ENCODE peak calls at places on chromosomes 1 and 21, in five cellular contexts. G is small intestine; M is CD4-positive, alpha-beta T cell; R is aorta; L is GM23248. B is an unnamed sample.

GRCh38 chr1:12644237-12644636 is 352 bp downstream of the AADACL4 start:
- DNase-seq in M (no peak), R (no peak), G (no peak), L (no peak), B (no peak)

GRCh38 chr1:156155760-156156495 is 2.5 kb downstream of the SEMA4A start:
- DNase-seq in M (no peak), R (no peak), L (no peak), G (no peak), B (no peak)

GRCh38 chr1:34984435-34985062 is 598 bp downstream of the TMEM35B start:
- DNase-seq in R (peak), M (no peak), L (peak), G (peak), B (no peak)

GRCh38 chr21:43979654-43980053 is 32.5 kb upstream of the TRAPPC10 start:
- DNase-seq in M (no peak), R (no peak), L (no peak), G (no peak), B (no peak)

GRCh38 chr1:27166351-27166802 is 11.5 kb upstream of the SLC9A1 start:
- DNase-seq in M (no peak), L (peak), G (no peak), R (no peak), B (no peak)

GRCh38 chr1:232915212-232915611 is 35.2 kb upstream of the NTPCR start:
- DNase-seq in M (no peak), G (no peak), R (no peak), L (no peak), B (no peak)

GRCh38 chr1:55214214-55214902 is 806 bp downstream of the USP24 start:
- DNase-seq in M (peak), G (peak), L (peak), R (peak), B (no peak)

GRCh38 chr1:110155878-110156522 is 5.7 kb downstream of the SLC6A17 start:
- DNase-seq in R (peak), M (peak), G (peak), L (peak), B (no peak)

GRCh38 chr1:178541829-178542553 is 29.1 kb downstream of the TEX35 start:
- DNase-seq in L (peak), R (peak), G (peak), M (peak), B (peak)

GRCh38 chr1:119733754-119734153 is 22.0 kb downstream of the PHGDH start:
- DNase-seq in R (no peak), M (no peak), G (no peak), L (no peak), B (no peak)

GRCh38 chr1:220527279-220528048 is 472 bp upstream of the MARK1 start:
- DNase-seq in M (no peak), R (peak), L (peak), G (peak), B (peak)

GRCh38 chr1:219938706-219939105 is 10.3 kb upstream of the SLC30A10 start:
- DNase-seq in M (no peak), G (peak), L (peak), R (no peak), B (no peak)

GRCh38 chr1:93427656-93428055 is 20.3 kb upstream of the FNBP1L start:
- DNase-seq in G (no peak), L (no peak), R (no peak), M (no peak), B (no peak)

GRCh38 chr1:1250828-1251284 is 4.3 kb upstream of the C1QTNF12 start:
- DNase-seq in L (no peak), G (no peak), R (no peak), M (peak), B (no peak)

GRCh38 chr1:77459881-77460280 is 178.1 kb downstream of the AK5 start:
- DNase-seq in R (no peak), L (peak), G (peak), M (no peak), B (no peak)

GRCh38 chr1:53176452-53177344 is 19.9 kb upstream of the CPT2 start:
- DNase-seq in M (no peak), G (peak), L (peak), R (no peak), B (no peak)

GRCh38 chr1:81424056-81424455 is 376.7 kb upstream of the ADGRL2 start:
- DNase-seq in M (no peak), R (no peak), G (no peak), L (peak), B (no peak)

GRCh38 chr1:235024045-235024439 is 104.6 kb downstream of the TOMM20 start:
- DNase-seq in R (no peak), L (no peak), M (no peak), G (no peak), B (no peak)

GRCh38 chr1:4172659-4173599 is 272.9 kb upstream of the C1orf174 start:
- DNase-seq in M (no peak), R (no peak), L (no peak), G (no peak), B (no peak)

GRCh38 chr1:113027449-113027848 is 45.5 kb upstream of the LRIG2 start:
- DNase-seq in G (no peak), M (no peak), L (no peak), R (no peak), B (no peak)

GRCh38 chr1:59730759-59731478 is 83.8 kb upstream of the HOOK1 start:
- DNase-seq in G (peak), R (peak), M (no peak), L (peak), B (no peak)

GRCh38 chr1:10280442-10281350 is 70.3 kb downstream of the KIF1B start:
- DNase-seq in R (no peak), L (peak), G (no peak), M (no peak), B (no peak)

GRCh38 chr1:208211901-208212843 is 32.0 kb downstream of the PLXNA2 start:
- DNase-seq in G (no peak), M (no peak), R (no peak), L (peak), B (peak)

GRCh38 chr1:6930901-6931300 is 145.6 kb downstream of the CAMTA1 start:
- DNase-seq in L (no peak), G (no peak), M (no peak), R (no peak), B (no peak)
- H3K27ac ChIP-seq in L (no peak), G (no peak), M (no peak), R (no peak), B (no peak)

DNA sequence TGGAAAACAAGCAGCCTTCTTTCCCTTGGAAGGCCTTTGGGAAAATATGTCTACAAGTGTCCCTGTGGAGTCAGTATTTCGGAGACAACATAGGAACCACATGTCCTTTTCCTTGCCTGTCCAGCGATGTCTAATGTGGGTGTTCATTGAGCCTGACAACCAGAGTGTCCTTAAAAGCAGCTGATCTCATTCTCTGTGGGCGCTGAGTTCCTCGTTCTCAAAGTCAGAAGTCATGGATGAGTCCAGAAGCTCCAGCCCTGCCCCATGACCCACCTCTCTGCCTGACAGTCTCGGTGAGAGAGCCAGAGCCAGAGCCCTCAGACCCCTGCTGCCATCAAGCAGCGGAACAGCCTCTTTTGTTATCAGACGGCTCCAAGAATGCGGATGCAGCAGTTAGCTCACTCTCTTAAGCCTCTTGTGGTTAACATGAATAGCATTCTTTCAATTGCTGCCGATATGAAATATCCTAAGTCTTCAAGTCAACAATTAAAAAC is 329.2 kb downstream of the TGFB2 start:
- DNase-seq in M (no peak), R (peak), G (no peak), L (peak), B (no peak)
- H3K27ac ChIP-seq in M (no peak), R (no peak), G (no peak), L (no peak), B (no peak)

DNA sequence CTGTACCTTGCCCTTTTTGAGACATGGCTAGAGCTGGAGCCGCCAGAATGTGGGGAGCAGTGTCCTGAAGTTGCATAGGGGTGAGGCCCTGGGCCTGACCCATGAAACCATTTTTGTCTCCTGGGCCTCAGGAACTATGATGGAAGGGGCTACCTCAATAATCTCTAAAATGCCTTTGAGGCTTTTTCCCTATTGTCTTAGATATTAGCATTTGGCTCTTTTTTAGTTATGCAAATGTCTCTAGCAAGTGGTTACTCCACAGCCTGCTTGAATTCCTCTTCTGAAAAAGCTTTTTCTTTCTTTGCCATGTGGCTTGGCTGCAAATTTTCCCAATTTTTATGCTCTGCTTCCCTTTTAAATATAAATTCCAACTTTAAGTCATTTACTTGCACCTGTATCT is 92.1 kb upstream of the ARTN start:
- DNase-seq in L (no peak), M (no peak), G (peak), R (no peak), B (no peak)
- H3K27ac ChIP-seq in L (no peak), M (no peak), G (no peak), R (no peak), B (no peak)

GRCh38 chr1:14525262-14525661 is 73.2 kb upstream of the KAZN start:
- DNase-seq in L (no peak), G (no peak), M (no peak), R (no peak), B (no peak)
- H3K27ac ChIP-seq in L (no peak), G (no peak), M (no peak), R (no peak), B (no peak)

GRCh38 chr21:36708512-36709029 is 9.7 kb downstream of the SIM2 start:
- DNase-seq in R (peak), M (no peak), L (no peak), G (no peak), B (no peak)

GRCh38 chr21:36709030-36709867 is 10.3 kb downstream of the SIM2 start:
- DNase-seq in G (no peak), L (no peak), M (no peak), R (peak), B (no peak)

GRCh38 chr21:36707763-36708511 is 9.0 kb downstream of the SIM2 start:
- DNase-seq in G (no peak), L (no peak), R (peak), M (no peak), B (no peak)

GRCh38 chr21:36710729-36711048 is 11.8 kb downstream of the SIM2 start:
- DNase-seq in L (no peak), R (peak), M (no peak), G (peak), B (no peak)

DNA sequence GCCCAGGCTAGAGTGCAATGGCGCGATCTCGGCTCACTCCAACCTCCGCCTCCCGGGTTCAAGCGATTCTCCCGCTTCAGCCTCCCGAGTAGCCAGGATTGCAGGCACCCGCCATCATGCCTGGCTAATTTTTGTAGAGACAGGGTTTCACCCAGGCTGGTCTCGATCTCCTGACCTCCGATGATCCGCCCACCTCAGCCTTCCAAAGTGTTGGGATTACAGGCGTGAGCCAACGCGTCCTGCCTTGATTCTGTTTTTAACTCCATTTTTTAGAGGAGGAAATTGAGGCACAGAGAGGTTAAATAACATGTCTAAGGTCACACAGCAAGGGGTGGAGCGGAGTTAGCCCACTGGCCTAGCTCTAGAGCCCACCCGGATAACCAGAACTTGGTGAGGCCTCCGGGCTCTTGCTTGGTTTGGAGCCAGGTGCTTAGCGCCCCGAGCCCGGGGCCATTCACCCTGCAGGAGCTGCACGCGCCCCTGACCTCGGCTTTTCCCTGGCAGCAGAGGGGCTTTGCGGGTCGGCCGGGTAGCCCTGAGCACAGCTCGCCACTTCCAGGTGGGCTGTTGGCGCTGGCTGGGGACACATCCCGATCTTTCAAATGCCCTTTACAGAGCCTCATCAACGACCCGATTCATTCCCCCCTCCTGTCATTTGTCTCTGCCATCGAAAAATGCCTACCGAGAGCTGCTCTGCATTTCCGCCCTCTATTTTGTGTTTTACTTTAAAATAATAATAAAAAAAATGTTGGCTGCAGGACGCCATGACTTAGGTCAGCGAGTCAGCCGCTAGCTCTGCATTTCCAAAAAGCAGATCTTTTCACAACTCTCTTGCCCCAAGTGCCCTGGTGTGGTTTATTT is 11.2 kb downstream of the SIM2 start:
- DNase-seq in R (peak), G (no peak), M (no peak), L (no peak), B (no peak)
- H3K27ac ChIP-seq in R (no peak), G (no peak), M (no peak), L (no peak), B (no peak)

GRCh38 chr1:228358039-228358763 is 48.4 kb downstream of the TRIM11 start:
- DNase-seq in M (no peak), G (no peak), R (no peak), L (peak), B (no peak)

GRCh38 chr1:228360533-228361313 is 45.9 kb downstream of the TRIM11 start:
- DNase-seq in L (no peak), G (no peak), M (no peak), R (peak), B (no peak)

GRCh38 chr1:228361314-228362140 is 45.1 kb downstream of the TRIM11 start:
- DNase-seq in M (no peak), G (no peak), L (no peak), R (peak), B (no peak)

GRCh38 chr1:228359613-228360532 is 46.8 kb downstream of the TRIM11 start:
- DNase-seq in L (no peak), R (peak), M (no peak), G (no peak), B (no peak)

DNA sequence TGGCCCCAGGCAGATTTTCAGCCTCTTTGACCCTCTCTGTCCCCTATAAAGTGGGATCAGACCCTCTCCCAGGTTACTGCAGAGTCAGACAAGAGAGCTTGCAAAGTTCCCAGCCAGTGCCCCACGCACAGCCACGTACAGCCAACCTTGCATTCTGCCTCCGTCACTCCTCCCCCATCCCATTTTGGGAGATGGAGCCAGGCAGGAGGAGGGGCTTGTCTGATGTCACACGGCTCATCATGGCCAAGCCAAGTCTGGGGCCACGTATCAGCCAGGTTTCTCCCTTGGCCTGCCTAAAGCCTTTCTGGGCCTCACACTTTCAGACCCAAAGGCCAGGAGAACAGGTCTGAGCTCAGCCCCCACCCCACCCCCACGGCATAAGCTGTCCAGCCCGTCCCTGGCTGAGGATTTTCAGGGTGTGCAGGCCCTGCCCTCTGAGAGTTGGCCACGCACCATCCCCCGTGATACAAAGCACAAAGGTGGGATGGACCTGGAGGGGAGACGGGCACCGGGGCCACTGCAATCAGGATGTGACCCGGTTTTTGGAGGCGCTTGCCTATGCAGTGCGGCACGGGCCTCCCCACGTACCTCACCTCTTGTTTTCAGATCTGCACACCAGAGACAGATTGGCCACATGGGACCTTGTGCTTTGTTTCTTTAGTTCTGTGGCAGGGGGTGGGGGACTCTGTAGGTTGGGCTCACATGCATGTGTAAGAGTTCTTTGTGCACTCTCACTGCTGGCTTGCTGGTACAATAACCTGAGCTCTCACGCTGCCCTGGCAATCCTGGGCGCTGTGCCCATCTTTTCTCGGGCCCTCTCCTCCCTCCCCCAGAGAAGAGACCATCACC is 47.6 kb downstream of the TRIM11 start:
- DNase-seq in R (no peak), L (no peak), G (no peak), M (no peak), B (no peak)
- H3K27ac ChIP-seq in R (no peak), L (no peak), G (no peak), M (no peak), B (no peak)

DNA sequence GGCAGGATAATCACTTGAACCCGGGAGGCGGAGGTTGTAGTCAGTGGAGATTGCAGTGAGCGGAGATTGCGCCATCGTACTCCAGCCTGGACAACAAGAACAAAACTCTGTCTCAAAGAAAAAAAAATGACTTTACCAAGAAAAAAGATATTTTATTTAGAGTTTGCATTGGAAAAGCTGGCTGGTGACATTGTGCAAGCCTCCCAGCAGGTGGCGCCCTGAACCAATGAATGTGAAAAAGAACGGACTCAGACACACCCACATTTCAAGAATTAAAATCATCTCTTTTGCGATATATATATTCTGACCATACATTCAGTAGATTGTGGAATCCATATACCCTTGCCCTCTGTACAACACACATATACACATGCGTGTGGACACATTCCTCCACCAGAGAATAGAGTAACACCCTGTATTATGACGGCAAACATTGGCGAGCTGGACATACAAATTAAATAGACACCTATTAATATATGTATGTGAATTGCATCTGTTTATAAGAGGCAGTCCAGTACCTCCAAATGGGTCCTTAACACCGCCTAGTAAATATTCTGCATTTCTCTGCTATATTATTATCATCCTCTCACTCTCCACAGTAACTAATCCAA is 39.0 kb upstream of the CADM3 start:
- DNase-seq in M (peak), L (peak), G (peak), R (peak), B (peak)
- H3K27ac ChIP-seq in M (no peak), L (no peak), G (no peak), R (no peak), B (no peak)

GRCh38 chr1:24450857-24451397 is 35.3 kb downstream of the NIPAL3 start:
- DNase-seq in M (no peak), G (no peak), L (no peak), R (no peak), B (no peak)
- H3K27ac ChIP-seq in M (no peak), G (no peak), L (no peak), R (no peak), B (no peak)

B was measured in caudate nucleus.